ENCODE peak calls at places on chromosome 15, in four cellular contexts. B, Z, O and P are unnamed samples. For H3K4me1, the result is how much of the 10 kb centered on the place peaks cover.

GRCh38 chr15:40511472-40512133 is 40.8 kb downstream of the CHST14 start:
- DNase-seq in B (peak), Z (peak), O (no peak), P (no peak)

GRCh38 chr15:40982855-40983254 is 29.6 kb downstream of the CHAC1 start:
- DNase-seq in O (no peak), B (peak), Z (peak), P (no peak)

GRCh38 chr15:31236184-31237041 is 90.2 kb upstream of the KLF13 start:
- DNase-seq in B (peak), O (peak), Z (peak), P (peak)

GRCh38 chr15:32029862-32030781 is at the start of gene CHRNA7:
- DNase-seq in B (peak), Z (peak), O (peak), P (no peak)

GRCh38 chr15:55282284-55282833 is 7.3 kb downstream of the RAB27A start:
- DNase-seq in B (peak), O (no peak), Z (no peak), P (no peak)

GRCh38 chr15:100330221-100330620 is 11.6 kb downstream of the ADAMTS17 start:
- DNase-seq in O (no peak), B (no peak), Z (no peak), P (no peak)

GRCh38 chr15:22224241-22224671 is 143.9 kb downstream of the OR4M2 start:
- DNase-seq in B (no peak), O (peak), Z (no peak), P (no peak)

GRCh38 chr15:69121198-69121828 is 39.1 kb upstream of the GLCE start:
- DNase-seq in Z (no peak), B (no peak), O (no peak), P (no peak)

GRCh38 chr15:31267161-31268107 is 59.2 kb upstream of the KLF13 start:
- DNase-seq in Z (peak), O (peak), B (no peak), P (no peak)

GRCh38 chr15:90230071-90230494 is 3.7 kb downstream of the CIB1 start:
- DNase-seq in B (no peak), Z (no peak), O (no peak), P (no peak)

GRCh38 chr15:22902046-22902445 is 63.6 kb downstream of the NIPA2 start:
- DNase-seq in O (peak), Z (no peak), B (no peak), P (no peak)

GRCh38 chr15:63372018-63372705 is 9.5 kb downstream of the CA12 start:
- DNase-seq in Z (peak), O (peak), B (peak), P (peak)

GRCh38 chr15:85837011-85837433 is 42.3 kb upstream of the KLHL25 start:
- DNase-seq in B (no peak), Z (no peak), O (no peak), P (no peak)

GRCh38 chr15:51652084-51652668 is 29.1 kb upstream of the SCG3 start:
- DNase-seq in Z (no peak), O (no peak), B (no peak), P (no peak)

GRCh38 chr15:69648215-69648614 is 195.6 kb downstream of the RPLP1 start:
- DNase-seq in Z (no peak), B (no peak), O (peak), P (no peak)

GRCh38 chr15:79122943-79123342 is 32.4 kb upstream of the RASGRF1 start:
- DNase-seq in O (no peak), Z (no peak), B (no peak), P (no peak)

GRCh38 chr15:83062768-83063180 is 4.3 kb downstream of the BTBD1 start:
- DNase-seq in Z (no peak), O (no peak), B (no peak), P (no peak)

GRCh38 chr15:101464246-101464998 is 25.1 kb downstream of the PCSK6 start:
- DNase-seq in O (peak), B (no peak), Z (peak), P (no peak)

GRCh38 chr15:39491917-39492490 is 88.9 kb upstream of the THBS1 start:
- DNase-seq in B (no peak), O (no peak), Z (no peak), P (no peak)
- H3K27ac ChIP-seq in B (no peak), O (no peak), Z (peak), P (peak)

DNA sequence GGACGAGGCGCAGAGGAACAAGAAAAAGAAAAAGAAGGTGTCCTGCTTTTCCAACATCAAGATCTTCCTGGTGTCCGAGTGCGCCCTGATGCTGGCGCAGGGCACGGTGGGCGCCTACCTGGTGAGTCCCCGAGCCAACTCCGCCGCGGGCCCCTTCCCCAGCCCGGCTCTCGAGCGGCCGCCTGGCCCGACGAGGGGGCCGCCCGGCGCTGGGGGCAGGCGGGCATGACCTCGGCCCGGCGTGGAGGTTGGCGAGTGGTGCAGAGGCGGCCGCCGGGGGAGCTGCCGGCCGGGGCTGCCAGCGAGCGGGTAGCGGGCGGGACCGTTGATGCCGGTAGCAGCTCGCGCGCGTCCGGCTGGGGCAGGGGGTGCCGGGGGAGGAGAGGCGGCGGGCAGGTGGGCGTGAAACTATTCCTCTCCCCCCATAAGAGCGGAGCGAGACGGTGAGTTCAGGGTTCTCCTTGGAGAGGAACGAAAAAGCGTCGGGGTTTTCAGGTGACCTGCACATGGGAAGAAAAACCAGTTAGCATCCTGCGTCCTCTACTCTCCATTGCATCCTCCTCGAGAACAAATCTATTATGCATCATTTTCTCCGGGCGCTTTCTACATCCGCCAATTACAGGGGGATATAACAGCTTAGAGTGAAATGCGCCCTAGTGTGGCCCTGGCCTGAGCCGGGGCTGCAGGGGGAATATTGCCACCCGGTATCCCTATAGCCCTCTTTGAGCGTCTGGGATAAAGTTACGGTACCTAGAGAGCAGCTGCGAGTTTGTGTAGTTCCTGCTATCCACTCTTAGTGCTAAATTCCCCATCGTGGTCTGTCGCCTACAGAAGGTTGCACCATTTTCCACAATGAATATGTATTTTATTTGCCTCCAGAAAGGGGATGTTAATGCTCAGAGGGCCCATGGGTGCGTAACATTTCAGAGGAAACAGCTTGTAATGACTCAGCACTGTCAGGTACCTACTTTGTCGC is 748 bp downstream of the SLCO3A1 start:
- DNase-seq in O (no peak), Z (peak), B (peak), P (no peak)
- H3K4me3 ChIP-seq in O (peak), Z (peak), B (peak), P (peak)

GRCh38 chr15:56927816-56928215 is 9.4 kb downstream of the TCF12 start:
- DNase-seq in Z (no peak), B (no peak), O (no peak), P (no peak)
- H3K4me1 ChIP-seq in Z (under half), B (under half), O (half or more), P (half or more)

DNA sequence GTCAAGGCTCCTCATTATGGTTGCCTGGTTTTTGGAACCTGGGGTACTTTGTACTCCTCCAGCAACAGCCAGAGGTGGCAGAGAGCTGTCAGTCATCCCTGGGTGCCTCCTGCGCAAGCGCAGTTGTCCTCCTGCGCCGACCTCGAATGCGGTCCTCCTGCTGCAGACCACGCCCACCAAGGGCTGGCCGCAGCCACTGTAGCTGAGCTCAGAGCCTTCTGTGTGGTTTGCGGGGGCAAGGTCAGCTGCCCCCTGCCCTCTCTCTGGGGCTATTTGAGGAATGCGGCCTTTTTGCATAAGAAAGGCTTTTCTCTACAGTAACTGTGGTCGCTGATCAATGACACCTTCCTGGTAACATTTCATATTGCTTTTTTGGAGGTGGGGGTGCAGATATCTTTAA is 131.3 kb upstream of the SNRPN start:
- DNase-seq in Z (no peak), O (no peak), B (no peak), P (no peak)
- H3K27ac ChIP-seq in Z (no peak), O (no peak), B (no peak), P (no peak)

GRCh38 chr15:91980502-91981267 is 127.2 kb downstream of the SLCO3A1 start:
- DNase-seq in Z (peak), B (no peak), O (no peak), P (no peak)
- H3K4me3 ChIP-seq in Z (no peak), B (no peak), O (no peak), P (peak)

DNA sequence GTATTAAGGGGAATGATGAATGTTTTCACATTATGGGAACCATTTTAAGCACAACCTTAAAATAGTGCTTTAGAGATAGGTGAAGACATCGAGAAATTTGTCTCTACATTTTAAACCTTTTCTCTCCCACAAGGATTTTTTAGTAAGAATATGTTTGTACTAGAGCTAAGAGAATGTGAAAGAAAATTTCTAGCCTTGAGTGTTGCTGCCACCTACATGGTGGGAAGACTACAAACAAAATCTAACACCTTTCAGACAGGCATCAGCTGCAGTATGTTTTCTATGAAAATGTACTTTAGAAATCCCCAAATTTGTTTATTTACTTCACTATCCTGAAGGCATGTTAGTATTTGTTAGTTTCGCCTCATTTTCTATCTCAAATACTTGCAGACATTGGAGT is 247.4 kb downstream of the WDR72 start:
- DNase-seq in Z (no peak), O (no peak), B (no peak), P (no peak)
- H3K4me1 ChIP-seq in Z (under half), O (under half), B (under half), P (under half)